ENCODE peak calls at places on chromosomes 5 and 9, in five cellular contexts. W is HFFc6, Q is breast epithelium, R is H9, O is cardiac fibroblast. N is an unnamed sample.

GRCh38 chr9:86009133-86009532 is 68.2 kb downstream of the NAA35 start:
- DNase-seq in W (no peak), Q (no peak), R (no peak), O (no peak), N (no peak)

GRCh38 chr5:1007681-1008450 is 736 bp upstream of the NKD2 start:
- DNase-seq in W (no peak), Q (peak; percentile 36), R (no peak), O (no peak), N (peak; percentile 10)

GRCh38 chr9:93007529-93008058 is 50.9 kb upstream of the SUSD3 start:
- DNase-seq in W (no peak), Q (no peak), R (peak; percentile 23), O (no peak), N (no peak)

GRCh38 chr9:93575706-93576295 is 583 bp upstream of the PHF2 start:
- DNase-seq in W (peak; percentile 15), Q (no peak), R (no peak), O (peak; percentile 39), N (no peak)

GRCh38 chr9:89329917-89330316 is 11.6 kb downstream of the SECISBP2 start:
- DNase-seq in W (no peak), Q (no peak), R (no peak), O (no peak), N (no peak)

GRCh38 chr9:91247278-91247677 is 114.4 kb downstream of the AUH start:
- DNase-seq in W (no peak), Q (no peak), R (no peak), O (no peak), N (no peak)

GRCh38 chr9:89603629-89604462 is 966 bp upstream of the GADD45G start:
- DNase-seq in W (no peak), Q (peak; percentile 74), R (peak; percentile 91), O (peak; percentile 38), N (peak; percentile 90)

GRCh38 chr5:69206528-69207190 is 17.3 kb downstream of the CENPH start:
- DNase-seq in W (no peak), Q (no peak), R (no peak), O (no peak), N (no peak)

GRCh38 chr5:68264024-68264956 is 48.7 kb downstream of the PIK3R1 start:
- DNase-seq in W (peak; percentile 51), Q (no peak), R (no peak), O (peak; percentile 90), N (no peak)

GRCh38 chr5:173709761-173710160 is 93.3 kb upstream of the BOD1 start:
- DNase-seq in W (no peak), Q (no peak), R (no peak), O (no peak), N (no peak)

GRCh38 chr9:136920069-136920468 is 24.5 kb downstream of the FBXW5 start:
- DNase-seq in W (no peak), Q (no peak), R (peak; percentile 20), O (no peak), N (no peak)

GRCh38 chr9:120877276-120878034 is 467 bp upstream of the PHF19 start:
- DNase-seq in W (peak; percentile 15), Q (no peak), R (peak; percentile 53), O (peak; percentile 62), N (peak; percentile 59)
- TF ChIP-seq CTCF in W (no peak), Q (no peak), R (no peak), O (no peak), N (no peak)

GRCh38 chr5:55603947-55604346 is 69.2 kb upstream of the PLPP1 start:
- DNase-seq in W (peak; percentile 85), Q (no peak), R (no peak), O (peak; percentile 75), N (no peak)
- TF ChIP-seq CTCF in W (no peak), Q (no peak), R (no peak), O (no peak), N (no peak)

DNA sequence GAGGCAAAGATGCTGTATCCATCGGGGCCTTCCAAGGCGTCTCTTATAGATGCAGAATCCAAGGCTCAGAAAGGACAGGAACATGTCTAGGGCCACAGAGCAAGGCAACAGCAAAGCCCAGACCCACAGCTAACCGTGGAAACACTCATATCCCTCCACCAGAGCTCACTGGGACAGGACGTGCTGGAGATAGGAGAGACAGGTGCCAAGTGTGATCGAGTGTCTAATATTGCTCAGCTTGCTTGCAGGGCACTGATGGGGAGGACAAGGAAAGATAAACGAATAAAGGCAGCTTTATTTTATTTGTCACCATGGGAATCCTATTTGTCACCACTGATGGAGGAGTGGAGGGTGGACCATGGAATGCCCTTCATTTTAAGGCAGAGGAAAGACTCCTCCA is 44.0 kb upstream of the AKNA start:
- DNase-seq in W (no peak), Q (no peak), R (peak; percentile 4), O (no peak), N (no peak)
- TF ChIP-seq CTCF in W (no peak), Q (no peak), R (no peak), O (no peak), N (no peak)

GRCh38 chr5:61139931-61140330 is 22.3 kb downstream of the SMIM15 start:
- DNase-seq in W (no peak), Q (no peak), R (no peak), O (no peak), N (no peak)

GRCh38 chr5:61139094-61139873 is 23.0 kb downstream of the SMIM15 start:
- DNase-seq in W (no peak), Q (no peak), R (peak; percentile 42), O (peak; percentile 5), N (peak; percentile 22)
- TF ChIP-seq CTCF in W (peak; percentile 64), Q (no peak), R (peak; percentile 44), O (peak; percentile 48), N (no peak)

GRCh38 chr9:127930298-127931091 is at the start of gene PIP5KL1:
- DNase-seq in W (peak; percentile 72), Q (no peak), R (peak; percentile 95), O (peak; percentile 86), N (peak; percentile 95)
- TF ChIP-seq CTCF in W (peak; percentile 38), Q (no peak), R (peak; percentile 32), O (no peak), N (no peak)

DNA sequence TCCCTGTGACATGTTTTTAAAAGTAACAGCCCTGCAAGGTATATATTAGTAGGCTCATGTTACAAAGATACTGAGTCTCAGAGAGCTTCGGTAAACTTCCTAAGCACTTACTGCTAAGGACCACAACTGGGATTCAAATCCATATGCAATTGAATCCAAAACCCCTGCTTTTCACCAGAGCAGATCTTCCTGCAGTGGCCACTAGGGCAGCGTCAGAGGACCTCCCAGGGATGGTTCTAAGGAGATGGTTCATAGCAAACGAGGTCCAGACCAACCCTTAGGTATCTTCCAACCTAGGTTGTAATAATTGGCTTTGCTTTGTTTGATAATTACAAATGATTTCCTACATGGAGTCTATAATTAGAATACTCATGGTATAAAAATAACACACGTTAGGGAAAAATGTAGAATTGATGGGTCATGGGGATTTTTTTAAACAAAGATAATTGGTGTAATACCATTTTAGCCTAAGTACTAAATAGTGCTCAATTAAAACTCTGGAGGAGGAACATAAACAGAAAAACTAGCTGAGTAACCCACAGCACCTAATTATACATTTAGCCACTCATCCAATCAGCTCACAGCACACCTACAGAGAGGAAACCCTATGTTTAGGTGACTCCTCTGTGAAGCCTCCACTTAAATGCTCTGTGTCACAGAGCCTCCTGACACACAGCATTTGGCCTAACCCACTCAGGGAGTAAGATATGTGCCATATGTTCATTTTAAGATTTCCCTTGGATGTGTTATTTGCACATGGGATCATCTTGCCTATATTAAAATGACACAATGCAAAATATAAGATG is 10.0 kb upstream of the CAST start:
- DNase-seq in W (peak; percentile 4), Q (no peak), R (peak; percentile 47), O (no peak), N (peak; percentile 48)
- TF ChIP-seq CTCF in W (peak; percentile 71), Q (no peak), R (peak; percentile 68), O (peak; percentile 49), N (no peak)

GRCh38 chr5:109318455-109319108 is 91.2 kb downstream of the PJA2 start:
- DNase-seq in W (no peak), Q (no peak), R (no peak), O (no peak), N (no peak)

GRCh38 chr5:109315245-109315644 is 94.5 kb downstream of the PJA2 start:
- DNase-seq in W (no peak), Q (no peak), R (no peak), O (no peak), N (no peak)

GRCh38 chr5:109319351-109319750 is 90.4 kb downstream of the PJA2 start:
- DNase-seq in W (no peak), Q (no peak), R (no peak), O (no peak), N (no peak)

GRCh38 chr5:109313123-109313522 is 96.7 kb downstream of the PJA2 start:
- DNase-seq in W (no peak), Q (no peak), R (no peak), O (no peak), N (no peak)

GRCh38 chr5:109316631-109317030 is 93.1 kb downstream of the PJA2 start:
- DNase-seq in W (peak; percentile 4), Q (no peak), R (no peak), O (peak; percentile 18), N (no peak)
- TF ChIP-seq CTCF in W (no peak), Q (no peak), R (no peak), O (no peak), N (no peak)

DNA sequence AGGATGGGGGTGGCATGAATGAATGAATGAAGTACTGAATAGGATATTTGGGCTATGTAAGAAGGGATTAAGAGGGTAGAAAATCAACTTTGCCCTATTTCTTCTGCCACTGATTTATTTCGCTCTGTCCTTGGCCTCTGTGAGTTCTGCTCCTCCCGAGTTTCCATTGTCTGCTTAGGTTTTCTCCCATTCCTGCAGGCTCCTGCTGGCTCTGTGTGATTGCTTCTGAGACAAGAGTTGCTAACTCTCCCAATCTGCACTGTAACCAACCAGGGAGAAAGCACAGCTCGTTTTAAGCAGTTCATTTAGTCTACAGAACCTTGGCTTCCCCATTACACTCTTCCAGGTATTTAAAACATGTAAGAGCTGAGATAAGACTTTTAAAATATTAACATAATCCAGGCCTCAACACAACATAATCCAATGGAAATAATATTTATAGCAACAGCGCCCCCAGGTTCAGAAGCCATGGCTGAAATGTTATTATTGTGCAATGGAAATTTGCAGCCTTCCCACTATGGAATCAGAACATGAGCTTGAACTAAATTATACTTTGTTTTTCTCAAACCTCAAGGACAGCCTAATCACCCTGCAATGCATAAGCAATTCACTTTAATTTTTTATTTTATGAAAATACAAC is 203.5 kb downstream of the ERCC6L2 start:
- DNase-seq in W (no peak), Q (no peak), R (no peak), O (peak; percentile 16), N (no peak)
- TF ChIP-seq CTCF in W (peak; percentile 32), Q (no peak), R (no peak), O (no peak), N (no peak)

DNA sequence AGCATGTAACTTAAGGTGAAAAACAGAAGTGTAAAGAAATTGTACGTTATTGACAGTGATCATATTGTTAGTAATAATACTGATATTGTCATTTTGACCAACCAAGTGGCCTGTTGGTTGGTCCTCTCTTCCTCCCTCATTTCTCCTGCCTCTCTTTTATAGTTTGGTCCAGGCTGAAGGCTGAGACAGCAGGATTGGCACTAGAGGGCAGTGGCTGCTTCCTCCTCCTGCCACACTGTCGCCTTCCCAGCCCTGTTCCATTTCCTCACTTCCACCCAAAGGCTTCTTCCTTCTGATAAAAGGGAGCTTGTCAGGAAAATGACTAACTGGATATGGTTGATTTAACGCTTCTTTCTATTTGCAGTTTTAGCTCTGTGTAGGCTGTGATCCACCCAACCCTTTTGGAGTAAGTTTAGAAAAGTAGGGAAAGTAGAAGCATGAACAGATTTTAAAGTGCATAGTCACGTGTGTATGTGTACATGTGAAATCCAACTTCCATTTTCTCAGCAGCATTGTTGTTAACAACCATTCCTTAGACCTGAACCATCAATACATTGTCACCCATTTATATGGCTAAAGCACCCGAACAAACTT is 35.6 kb downstream of the PTCD2 start:
- DNase-seq in W (peak; percentile 41), Q (no peak), R (peak; percentile 45), O (peak; percentile 64), N (peak; percentile 21)
- TF ChIP-seq CTCF in W (peak; percentile 71), Q (no peak), R (peak; percentile 71), O (peak; percentile 46), N (no peak)

N was measured in WTC11.